ENCODE peak calls at places on chromosomes 1 and 21, in seven cellular contexts. U, P, C, Q, K, D and Y are unnamed samples.
A peak's percentile ranks its signal among the peaks of the same experiment; 100 is the strongest.

GRCh38 chr1:201009967-201010645 is 13.4 kb downstream of the KIF21B start:
- DNase-seq in U (no peak), P (no peak), C (no peak), Q (no peak), K (no peak), D (no peak), Y (no peak)

GRCh38 chr1:102891868-102892625 is 216.3 kb downstream of the COL11A1 start:
- DNase-seq in U (no peak), P (no peak), C (peak; percentile 80), Q (no peak), K (no peak), D (peak; percentile 52), Y (no peak)

GRCh38 chr1:175303308-175303707 is 110.7 kb upstream of the KIAA0040 start:
- DNase-seq in U (no peak), P (no peak), C (no peak), Q (no peak), K (no peak), D (no peak), Y (no peak)

GRCh38 chr1:231750296-231750695 is 123.7 kb downstream of the DISC1 start:
- DNase-seq in U (no peak), P (no peak), C (no peak), Q (no peak), K (no peak), D (no peak), Y (no peak)

GRCh38 chr1:117985239-117985638 is 55.7 kb downstream of the WDR3 start:
- DNase-seq in U (no peak), P (no peak), C (no peak), Q (no peak), K (no peak), D (no peak), Y (no peak)

GRCh38 chr1:232226197-232226681 is 403.7 kb downstream of the SIPA1L2 start:
- DNase-seq in U (peak; percentile 2), P (no peak), C (peak; percentile 29), Q (no peak), K (no peak), D (peak; percentile 89), Y (peak; percentile 4)

GRCh38 chr1:11059166-11059989 is 440 bp downstream of the SRM start:
- DNase-seq in U (peak; percentile 26), P (no peak), C (no peak), Q (no peak), K (no peak), D (no peak), Y (no peak)

GRCh38 chr1:235601087-235601486 is 48.5 kb downstream of the GNG4 start:
- DNase-seq in U (no peak), P (no peak), C (no peak), Q (no peak), K (no peak), D (peak; percentile 42), Y (no peak)

GRCh38 chr1:103371234-103371633 is 154.3 kb upstream of the RNPC3 start:
- DNase-seq in U (no peak), P (peak; percentile 21), C (no peak), Q (no peak), K (no peak), D (no peak), Y (no peak)

GRCh38 chr1:28190996-28191645 is 14.6 kb upstream of the PTAFR start:
- DNase-seq in U (no peak), P (no peak), C (no peak), Q (peak; percentile 41), K (peak; percentile 42), D (no peak), Y (no peak)

GRCh38 chr21:43810505-43811261 is 21.3 kb downstream of the RRP1 start:
- DNase-seq in U (peak; percentile 84), P (peak; percentile 83), C (peak; percentile 25), Q (peak; percentile 88), K (peak; percentile 86), D (peak; percentile 69), Y (peak; percentile 85)

GRCh38 chr1:169779970-169780369 is 14.7 kb downstream of the METTL18 start:
- DNase-seq in U (no peak), P (no peak), C (no peak), Q (no peak), K (no peak), D (peak; percentile 69), Y (no peak)

GRCh38 chr1:29251164-29252130 is 15.1 kb downstream of the PTPRU start:
- DNase-seq in U (no peak), P (no peak), C (no peak), Q (no peak), K (no peak), D (no peak), Y (no peak)

GRCh38 chr1:30901798-30902652 is 6.5 kb downstream of the SDC3 start:
- DNase-seq in U (no peak), P (no peak), C (no peak), Q (no peak), K (peak; percentile 74), D (no peak), Y (no peak)

GRCh38 chr1:229557913-229558414 is 543 bp downstream of the ABCB10 start:
- DNase-seq in U (peak; percentile 32), P (no peak), C (no peak), Q (no peak), K (peak; percentile 31), D (peak; percentile 9), Y (peak; percentile 26)

GRCh38 chr21:21851657-21852056 is 853.4 kb downstream of the NCAM2 start:
- DNase-seq in U (no peak), P (no peak), C (no peak), Q (no peak), K (no peak), D (no peak), Y (no peak)

GRCh38 chr1:186819140-186819539 is 9.6 kb upstream of the PLA2G4A start:
- DNase-seq in U (no peak), P (no peak), C (peak; percentile 44), Q (no peak), K (no peak), D (peak; percentile 5), Y (no peak)

GRCh38 chr21:37915941-37916794 is at the start of gene KCNJ6:
- DNase-seq in U (no peak), P (no peak), C (peak; percentile 14), Q (no peak), K (peak; percentile 38), D (peak; percentile 6), Y (no peak)

GRCh38 chr1:232630894-232631195 is 912 bp upstream of the SIPA1L2 start:
- DNase-seq in U (no peak), P (no peak), C (no peak), Q (no peak), K (no peak), D (no peak), Y (no peak)

GRCh38 chr1:172399369-172400072 is 21.0 kb upstream of the C1orf105 start:
- DNase-seq in U (no peak), P (peak; percentile 82), C (peak; percentile 95), Q (no peak), K (peak; percentile 48), D (peak; percentile 89), Y (peak; percentile 16)

GRCh38 chr1:145747398-145748247 is 28.3 kb downstream of the CD160 start:
- DNase-seq in U (no peak), P (no peak), C (no peak), Q (peak; percentile 8), K (no peak), D (no peak), Y (no peak)

GRCh38 chr1:203628185-203628996 is 1.8 kb downstream of the ATP2B4 start:
- DNase-seq in U (no peak), P (no peak), C (no peak), Q (no peak), K (peak; percentile 62), D (peak; percentile 65), Y (no peak)

GRCh38 chr1:196546272-196547245 is 61.7 kb downstream of the KCNT2 start:
- DNase-seq in U (no peak), P (no peak), C (no peak), Q (no peak), K (no peak), D (no peak), Y (no peak)

GRCh38 chr1:241834733-241835377 is 13.1 kb upstream of the EXO1 start:
- DNase-seq in U (no peak), P (no peak), C (peak; percentile 59), Q (no peak), K (no peak), D (peak; percentile 62), Y (no peak)

GRCh38 chr1:20361401-20361800 is 70.7 kb downstream of the VWA5B1 start:
- DNase-seq in U (no peak), P (no peak), C (no peak), Q (no peak), K (no peak), D (no peak), Y (no peak)

GRCh38 chr1:153513023-153513422 is 22.8 kb downstream of the S100A6 start:
- DNase-seq in U (no peak), P (no peak), C (no peak), Q (no peak), K (no peak), D (no peak), Y (no peak)

GRCh38 chr1:22922640-22923039 is 50.0 kb downstream of the LACTBL1 start:
- DNase-seq in U (no peak), P (no peak), C (no peak), Q (no peak), K (no peak), D (no peak), Y (no peak)

GRCh38 chr1:88920845-88921244 is 29.5 kb upstream of the GTF2B start:
- DNase-seq in U (no peak), P (no peak), C (no peak), Q (no peak), K (no peak), D (no peak), Y (no peak)

GRCh38 chr1:46288485-46289133 is 14.8 kb downstream of the LRRC41 start:
- DNase-seq in U (no peak), P (no peak), C (no peak), Q (no peak), K (no peak), D (no peak), Y (no peak)

GRCh38 chr1:233113713-233114028 is 163.3 kb downstream of the NTPCR start:
- DNase-seq in U (no peak), P (no peak), C (no peak), Q (no peak), K (no peak), D (no peak), Y (no peak)

GRCh38 chr21:45502600-45502999 is 39.6 kb downstream of the SLC19A1 start:
- DNase-seq in U (no peak), P (no peak), C (no peak), Q (no peak), K (no peak), D (no peak), Y (no peak)

GRCh38 chr1:30446508-30446907 is 276.9 kb downstream of the MATN1 start:
- DNase-seq in U (no peak), P (peak; percentile 7), C (no peak), Q (no peak), K (no peak), D (no peak), Y (no peak)

GRCh38 chr1:214441119-214441518 is 110.3 kb downstream of the PTPN14 start:
- DNase-seq in U (peak; percentile 19), P (no peak), C (peak; percentile 31), Q (no peak), K (no peak), D (no peak), Y (no peak)

GRCh38 chr1:242225770-242226573 is 227.1 kb upstream of the MAP1LC3C start:
- DNase-seq in U (no peak), P (no peak), C (no peak), Q (no peak), K (no peak), D (peak; percentile 35), Y (no peak)

GRCh38 chr1:63773815-63774616 is at the start of gene ROR1:
- DNase-seq in U (peak; percentile 43), P (peak; percentile 83), C (peak; percentile 66), Q (no peak), K (peak; percentile 88), D (peak; percentile 74), Y (peak; percentile 6)

GRCh38 chr1:40532844-40533424 is 1.5 kb downstream of the ZNF684 start:
- DNase-seq in U (peak; percentile 11), P (no peak), C (peak; percentile 3), Q (peak; percentile 53), K (no peak), D (peak; percentile 55), Y (no peak)

GRCh38 chr1:228001738-228002535 is 4.9 kb upstream of the WNT3A start:
- DNase-seq in U (no peak), P (no peak), C (no peak), Q (no peak), K (no peak), D (no peak), Y (no peak)

GRCh38 chr1:218304281-218305039 is 19.4 kb downstream of the RRP15 start:
- DNase-seq in U (no peak), P (no peak), C (no peak), Q (peak; percentile 81), K (peak; percentile 74), D (peak; percentile 58), Y (no peak)